ENCODE peak calls at places on chromosome 21, in seven cellular contexts. V, I, X, A, Y, G and K are unnamed samples.

GRCh38 chr21:35099310-35099709 is 50.2 kb upstream of the RUNX1 start:
- DNase-seq in X (no peak), Y (no peak), G (no peak), A (no peak), I (no peak), V (no peak), K (no peak)

GRCh38 chr21:34924767-34925425 is 124.2 kb downstream of the RUNX1 start:
- DNase-seq in V (no peak), G (no peak), I (no peak), X (no peak), Y (no peak), A (no peak), K (no peak)

GRCh38 chr21:27426196-27426595 is 459.3 kb upstream of the ADAMTS5 start:
- DNase-seq in V (no peak), G (no peak), Y (no peak), X (no peak), A (no peak), I (no peak), K (no peak)

GRCh38 chr21:25307489-25307888 is 299.8 kb downstream of the MRPL39 start:
- DNase-seq in G (no peak), A (no peak), I (no peak), X (no peak), Y (no peak), V (no peak), K (no peak)

GRCh38 chr21:21673959-21674358 is 675.8 kb downstream of the NCAM2 start:
- DNase-seq in I (no peak), V (no peak), A (no peak), Y (no peak), G (no peak), X (no peak), K (no peak)

GRCh38 chr21:29904359-29905282 is 35.2 kb downstream of the GRIK1 start:
- DNase-seq in A (no peak), I (no peak), G (no peak), Y (no peak), X (no peak), V (no peak), K (no peak)

GRCh38 chr21:26137379-26138060 is 33.0 kb downstream of the APP start:
- DNase-seq in V (no peak), X (no peak), G (no peak), I (no peak), A (no peak), Y (no peak), K (no peak)

GRCh38 chr21:46667735-46668380 is 32.4 kb downstream of the PRMT2 start:
- DNase-seq in V (no peak), G (no peak), I (no peak), A (peak; percentile 14), Y (peak; percentile 41), X (peak; percentile 46), K (no peak)

GRCh38 chr21:29372063-29372802 is 73.5 kb downstream of the BACH1 start:
- DNase-seq in A (peak; percentile 78), X (peak; percentile 64), Y (peak; percentile 85), V (peak; percentile 34), I (no peak), G (peak; percentile 21), K (no peak)

GRCh38 chr21:25039461-25040380 is 567.6 kb downstream of the MRPL39 start:
- DNase-seq in Y (no peak), V (no peak), A (no peak), G (no peak), I (no peak), X (peak; percentile 38), K (no peak)

GRCh38 chr21:38544681-38545080 is 46.4 kb upstream of the ERG start:
- DNase-seq in A (no peak), Y (peak; percentile 40), I (no peak), V (no peak), G (no peak), X (no peak), K (no peak)

GRCh38 chr21:29092102-29092959 is 18.9 kb upstream of the CCT8 start:
- DNase-seq in X (no peak), G (no peak), I (no peak), Y (no peak), V (no peak), A (no peak), K (no peak)

GRCh38 chr21:35646606-35647005 is 413.7 kb downstream of the SETD4 start:
- DNase-seq in I (no peak), V (no peak), A (no peak), G (no peak), Y (no peak), X (no peak), K (no peak)

GRCh38 chr21:35528109-35529042 is 479.3 kb upstream of the RUNX1 start:
- DNase-seq in X (no peak), Y (no peak), A (no peak), G (no peak), I (peak; percentile 64), V (no peak), K (peak; percentile 50)

GRCh38 chr21:19810779-19811178 is 1187.4 kb upstream of the NCAM2 start:
- DNase-seq in Y (no peak), X (no peak), A (no peak), G (no peak), V (no peak), I (no peak), K (no peak)

GRCh38 chr21:17660449-17660848 is 47.7 kb upstream of the BTG3 start:
- DNase-seq in V (no peak), Y (peak; percentile 17), G (no peak), A (no peak), I (no peak), X (no peak), K (no peak)

GRCh38 chr21:19648376-19648775 is 1244.8 kb upstream of the TMPRSS15 start:
- DNase-seq in A (no peak), Y (no peak), X (no peak), I (no peak), V (no peak), G (no peak), K (no peak)

GRCh38 chr21:36145259-36145658 is 10.4 kb downstream of the CBR3 start:
- DNase-seq in I (no peak), V (no peak), Y (no peak), X (no peak), G (no peak), A (no peak), K (no peak)

GRCh38 chr21:40901690-40902089 is 54.7 kb upstream of the DSCAM start:
- DNase-seq in X (no peak), Y (no peak), A (no peak), V (no peak), G (no peak), I (no peak), K (no peak)

GRCh38 chr21:36847189-36847588 is 119.3 kb downstream of the HLCS start:
- DNase-seq in I (no peak), Y (peak; percentile 55), G (no peak), A (peak; percentile 59), X (no peak), V (no peak), K (no peak)

GRCh38 chr21:19244502-19245187 is 841.1 kb upstream of the TMPRSS15 start:
- DNase-seq in G (no peak), X (no peak), A (no peak), I (peak; percentile 31), V (no peak), Y (no peak), K (peak; percentile 36)

GRCh38 chr21:39313042-39313456 is 383 bp downstream of the BRWD1 start:
- DNase-seq in G (no peak), X (no peak), I (peak; percentile 66), Y (no peak), V (peak; percentile 40), A (no peak), K (peak; percentile 41)

GRCh38 chr21:41477641-41478318 is 30.2 kb downstream of the TMPRSS2 start:
- DNase-seq in Y (no peak), X (no peak), V (no peak), G (no peak), I (no peak), A (no peak), K (no peak)

GRCh38 chr21:19844334-19844733 is 1153.9 kb upstream of the NCAM2 start:
- DNase-seq in Y (no peak), V (no peak), A (no peak), X (no peak), G (no peak), I (no peak), K (no peak)

GRCh38 chr21:28991861-28992525 is 684 bp downstream of the LTN1 start:
- DNase-seq in G (no peak), Y (peak; percentile 27), I (no peak), A (peak; percentile 16), X (no peak), V (no peak), K (no peak)

GRCh38 chr21:37800122-37800455 is 116.2 kb downstream of the KCNJ6 start:
- DNase-seq in Y (no peak), G (no peak), X (no peak), I (no peak), A (no peak), V (no peak), K (no peak)

DNA sequence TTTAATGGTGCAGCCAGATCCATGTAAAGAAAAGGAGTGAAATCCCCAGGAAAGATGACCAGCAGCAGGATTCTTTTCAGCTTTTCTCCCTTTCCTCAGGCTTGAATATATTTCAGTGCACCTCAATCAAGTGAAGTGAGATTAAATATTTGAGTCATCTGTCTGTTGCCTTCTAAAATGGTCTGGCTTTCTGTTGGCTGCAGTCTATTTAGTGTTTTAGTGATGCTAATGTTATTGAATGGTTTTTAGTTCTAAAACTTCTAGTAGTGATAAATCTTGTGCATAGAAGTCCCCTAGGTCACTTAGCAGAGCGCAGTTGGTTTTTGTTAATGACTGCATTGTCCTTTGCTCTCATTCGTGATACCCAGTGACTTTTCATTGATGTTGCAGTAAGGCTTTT is 53.5 kb downstream of the ITSN1 start:
- DNase-seq in I (no peak), V (no peak), G (no peak), Y (no peak), A (no peak), X (peak; percentile 58), K (no peak)
- H3K4me3 ChIP-seq in I (no peak overlapping the region), V (no peak overlapping the region), G (no peak overlapping the region), Y (no peak overlapping the region), A (no peak overlapping the region), X (no peak overlapping the region), K (no peak overlapping the region)

GRCh38 chr21:45264919-45265515 is 22.7 kb downstream of the POFUT2 start:
- DNase-seq in V (no peak), I (peak; percentile 56), X (no peak), Y (peak; percentile 2), A (no peak), G (no peak), K (no peak)
- H3K36me3 ChIP-seq in V (no peaks in the 10 kb centered on the region), I (peaks cover 46% of the 10 kb centered on the region), X (peaks cover 35% of the 10 kb centered on the region), Y (peaks cover 4% of the 10 kb centered on the region), A (peaks cover 42% of the 10 kb centered on the region), G (peaks cover 57% of the 10 kb centered on the region), K (no peaks in the 10 kb centered on the region)

GRCh38 chr21:45379901-45380330 is 25.0 kb upstream of the COL18A1 start:
- DNase-seq in X (no peak), G (no peak), I (no peak), A (no peak), V (no peak), Y (no peak), K (no peak)
- H3K4me3 ChIP-seq in X (no peak overlapping the region), G (no peak overlapping the region), I (no peak overlapping the region), A (no peak overlapping the region), V (no peak overlapping the region), Y (no peak overlapping the region), K (no peak overlapping the region)

GRCh38 chr21:14890141-14890540 is 174.7 kb downstream of the NRIP1 start:
- DNase-seq in V (no peak), X (no peak), G (no peak), I (no peak), A (no peak), Y (no peak), K (no peak)
- H3K36me3 ChIP-seq in V (no peaks in the 10 kb centered on the region), X (no peaks in the 10 kb centered on the region), G (no peaks in the 10 kb centered on the region), I (no peaks in the 10 kb centered on the region), A (no peaks in the 10 kb centered on the region), Y (no peaks in the 10 kb centered on the region), K (no peaks in the 10 kb centered on the region)